ENCODE peak calls at places on chromosome 21, in five cellular contexts. One of them, this sample, is unnamed.

GRCh38 chr21:39159342-39160063 is 23.7 kb downstream of the PSMG1 start:
- DNase-seq in stimulated activated CD4-positive, alpha-beta T cell treated with anti-CD3 and anti-CD28 coated beads, Interleukin-12 subunit alpha, Interleukin-12 subunit beta, amount 100 ng/mL, for 4 hours: no peak
- DNase-seq in iPS-NIHi11: no peak
- DNase-seq in ecto neural progenitor cell: no peak
- DNase-seq in GM20000: no peak
- DNase-seq in this sample: no peak

GRCh38 chr21:44267655-44268142 is 6.0 kb upstream of the DNMT3L start:
- DNase-seq in GM20000: no peak
- DNase-seq in iPS-NIHi11: peak
- DNase-seq in ecto neural progenitor cell: no peak
- DNase-seq in stimulated activated CD4-positive, alpha-beta T cell treated with anti-CD3 and anti-CD28 coated beads, Interleukin-12 subunit alpha, Interleukin-12 subunit beta, amount 100 ng/mL, for 4 hours: no peak
- DNase-seq in this sample: no peak

GRCh38 chr21:46153259-46154154 is 1.9 kb downstream of the FTCD start:
- DNase-seq in ecto neural progenitor cell: peak
- DNase-seq in GM20000: peak
- DNase-seq in iPS-NIHi11: peak
- DNase-seq in stimulated activated CD4-positive, alpha-beta T cell treated with anti-CD3 and anti-CD28 coated beads, Interleukin-12 subunit alpha, Interleukin-12 subunit beta, amount 100 ng/mL, for 4 hours: peak
- DNase-seq in this sample: no peak

GRCh38 chr21:35390013-35390776 is 341.1 kb upstream of the RUNX1 start:
- DNase-seq in ecto neural progenitor cell: no peak
- DNase-seq in iPS-NIHi11: no peak
- DNase-seq in GM20000: no peak
- DNase-seq in stimulated activated CD4-positive, alpha-beta T cell treated with anti-CD3 and anti-CD28 coated beads, Interleukin-12 subunit alpha, Interleukin-12 subunit beta, amount 100 ng/mL, for 4 hours: no peak
- DNase-seq in this sample: no peak

GRCh38 chr21:42299324-42300044 is 15.7 kb downstream of the TFF3 start:
- DNase-seq in iPS-NIHi11: no peak
- DNase-seq in GM20000: no peak
- DNase-seq in ecto neural progenitor cell: no peak
- DNase-seq in stimulated activated CD4-positive, alpha-beta T cell treated with anti-CD3 and anti-CD28 coated beads, Interleukin-12 subunit alpha, Interleukin-12 subunit beta, amount 100 ng/mL, for 4 hours: no peak
- DNase-seq in this sample: no peak

GRCh38 chr21:16241021-16241420 is 511.2 kb downstream of the USP25 start:
- DNase-seq in stimulated activated CD4-positive, alpha-beta T cell treated with anti-CD3 and anti-CD28 coated beads, Interleukin-12 subunit alpha, Interleukin-12 subunit beta, amount 100 ng/mL, for 4 hours: no peak
- DNase-seq in GM20000: no peak
- DNase-seq in ecto neural progenitor cell: no peak
- DNase-seq in iPS-NIHi11: no peak
- DNase-seq in this sample: no peak

GRCh38 chr21:32411366-32412161 is 942 bp upstream of the EVA1C start:
- DNase-seq in iPS-NIHi11: peak
- DNase-seq in GM20000: no peak
- DNase-seq in ecto neural progenitor cell: no peak
- DNase-seq in stimulated activated CD4-positive, alpha-beta T cell treated with anti-CD3 and anti-CD28 coated beads, Interleukin-12 subunit alpha, Interleukin-12 subunit beta, amount 100 ng/mL, for 4 hours: peak
- DNase-seq in this sample: no peak

GRCh38 chr21:18249542-18250152 is 5.0 kb downstream of the CHODL start:
- DNase-seq in ecto neural progenitor cell: no peak
- DNase-seq in stimulated activated CD4-positive, alpha-beta T cell treated with anti-CD3 and anti-CD28 coated beads, Interleukin-12 subunit alpha, Interleukin-12 subunit beta, amount 100 ng/mL, for 4 hours: no peak
- DNase-seq in GM20000: no peak
- DNase-seq in iPS-NIHi11: peak
- DNase-seq in this sample: no peak

GRCh38 chr21:32499249-32500055 is 85.9 kb downstream of the TCP10L start:
- DNase-seq in GM20000: no peak
- DNase-seq in ecto neural progenitor cell: no peak
- DNase-seq in iPS-NIHi11: no peak
- DNase-seq in stimulated activated CD4-positive, alpha-beta T cell treated with anti-CD3 and anti-CD28 coated beads, Interleukin-12 subunit alpha, Interleukin-12 subunit beta, amount 100 ng/mL, for 4 hours: no peak
- DNase-seq in this sample: no peak

GRCh38 chr21:33266784-33267135 is 593 bp downstream of the IL10RB start:
- DNase-seq in stimulated activated CD4-positive, alpha-beta T cell treated with anti-CD3 and anti-CD28 coated beads, Interleukin-12 subunit alpha, Interleukin-12 subunit beta, amount 100 ng/mL, for 4 hours: peak
- DNase-seq in iPS-NIHi11: no peak
- DNase-seq in ecto neural progenitor cell: no peak
- DNase-seq in GM20000: peak
- DNase-seq in this sample: no peak

GRCh38 chr21:35002879-35003722 is 46.0 kb downstream of the RUNX1 start:
- DNase-seq in iPS-NIHi11: no peak
- DNase-seq in GM20000: no peak
- DNase-seq in ecto neural progenitor cell: no peak
- DNase-seq in stimulated activated CD4-positive, alpha-beta T cell treated with anti-CD3 and anti-CD28 coated beads, Interleukin-12 subunit alpha, Interleukin-12 subunit beta, amount 100 ng/mL, for 4 hours: no peak
- DNase-seq in this sample: no peak

GRCh38 chr21:32412162-32412997 is at the start of gene EVA1C:
- DNase-seq in ecto neural progenitor cell: peak
- DNase-seq in GM20000: no peak
- DNase-seq in iPS-NIHi11: peak
- DNase-seq in stimulated activated CD4-positive, alpha-beta T cell treated with anti-CD3 and anti-CD28 coated beads, Interleukin-12 subunit alpha, Interleukin-12 subunit beta, amount 100 ng/mL, for 4 hours: peak
- DNase-seq in this sample: no peak

GRCh38 chr21:34367320-34367935 is 3.6 kb downstream of the KCNE2 start:
- DNase-seq in GM20000: peak
- DNase-seq in stimulated activated CD4-positive, alpha-beta T cell treated with anti-CD3 and anti-CD28 coated beads, Interleukin-12 subunit alpha, Interleukin-12 subunit beta, amount 100 ng/mL, for 4 hours: peak
- DNase-seq in ecto neural progenitor cell: no peak
- DNase-seq in iPS-NIHi11: peak
- DNase-seq in this sample: peak

GRCh38 chr21:28908351-28908750 is 84.3 kb downstream of the LTN1 start:
- DNase-seq in stimulated activated CD4-positive, alpha-beta T cell treated with anti-CD3 and anti-CD28 coated beads, Interleukin-12 subunit alpha, Interleukin-12 subunit beta, amount 100 ng/mL, for 4 hours: no peak
- DNase-seq in iPS-NIHi11: peak
- DNase-seq in ecto neural progenitor cell: no peak
- DNase-seq in GM20000: no peak
- DNase-seq in this sample: no peak

GRCh38 chr21:10272216-10272615 is 249.2 kb upstream of the TPTE start:
- DNase-seq in ecto neural progenitor cell: no peak
- DNase-seq in GM20000: no peak
- DNase-seq in stimulated activated CD4-positive, alpha-beta T cell treated with anti-CD3 and anti-CD28 coated beads, Interleukin-12 subunit alpha, Interleukin-12 subunit beta, amount 100 ng/mL, for 4 hours: no peak
- DNase-seq in iPS-NIHi11: no peak
- DNase-seq in this sample: no peak

GRCh38 chr21:44757731-44758130 is 43.9 kb downstream of the UBE2G2 start:
- DNase-seq in ecto neural progenitor cell: no peak
- DNase-seq in iPS-NIHi11: no peak
- DNase-seq in GM20000: no peak
- DNase-seq in stimulated activated CD4-positive, alpha-beta T cell treated with anti-CD3 and anti-CD28 coated beads, Interleukin-12 subunit alpha, Interleukin-12 subunit beta, amount 100 ng/mL, for 4 hours: no peak
- DNase-seq in this sample: no peak

GRCh38 chr21:39220150-39220549 is 36.9 kb upstream of the PSMG1 start:
- DNase-seq in iPS-NIHi11: no peak
- DNase-seq in stimulated activated CD4-positive, alpha-beta T cell treated with anti-CD3 and anti-CD28 coated beads, Interleukin-12 subunit alpha, Interleukin-12 subunit beta, amount 100 ng/mL, for 4 hours: no peak
- DNase-seq in ecto neural progenitor cell: no peak
- DNase-seq in GM20000: no peak
- DNase-seq in this sample: no peak

GRCh38 chr21:38927776-38928175 is 122.0 kb downstream of the ETS2 start:
- DNase-seq in stimulated activated CD4-positive, alpha-beta T cell treated with anti-CD3 and anti-CD28 coated beads, Interleukin-12 subunit alpha, Interleukin-12 subunit beta, amount 100 ng/mL, for 4 hours: no peak
- DNase-seq in ecto neural progenitor cell: no peak
- DNase-seq in GM20000: no peak
- DNase-seq in iPS-NIHi11: no peak
- DNase-seq in this sample: no peak

GRCh38 chr21:32131960-32132359 is 146.9 kb downstream of the MIS18A start:
- DNase-seq in GM20000: no peak
- DNase-seq in ecto neural progenitor cell: no peak
- DNase-seq in stimulated activated CD4-positive, alpha-beta T cell treated with anti-CD3 and anti-CD28 coated beads, Interleukin-12 subunit alpha, Interleukin-12 subunit beta, amount 100 ng/mL, for 4 hours: no peak
- DNase-seq in iPS-NIHi11: no peak
- DNase-seq in this sample: no peak

GRCh38 chr21:25772680-25773079 is 37.9 kb downstream of the GABPA start:
- DNase-seq in stimulated activated CD4-positive, alpha-beta T cell treated with anti-CD3 and anti-CD28 coated beads, Interleukin-12 subunit alpha, Interleukin-12 subunit beta, amount 100 ng/mL, for 4 hours: no peak
- DNase-seq in GM20000: no peak
- DNase-seq in iPS-NIHi11: no peak
- DNase-seq in ecto neural progenitor cell: no peak
- DNase-seq in this sample: no peak

GRCh38 chr21:33362044-33362555 is 37.3 kb downstream of the IFNAR1 start:
- DNase-seq in GM20000: no peak
- DNase-seq in stimulated activated CD4-positive, alpha-beta T cell treated with anti-CD3 and anti-CD28 coated beads, Interleukin-12 subunit alpha, Interleukin-12 subunit beta, amount 100 ng/mL, for 4 hours: peak
- DNase-seq in iPS-NIHi11: peak
- DNase-seq in ecto neural progenitor cell: no peak
- DNase-seq in this sample: no peak

GRCh38 chr21:41328660-41329300 is 12.2 kb downstream of the FAM3B start:
- DNase-seq in stimulated activated CD4-positive, alpha-beta T cell treated with anti-CD3 and anti-CD28 coated beads, Interleukin-12 subunit alpha, Interleukin-12 subunit beta, amount 100 ng/mL, for 4 hours: no peak
- DNase-seq in GM20000: no peak
- DNase-seq in iPS-NIHi11: no peak
- DNase-seq in ecto neural progenitor cell: no peak
- DNase-seq in this sample: no peak

GRCh38 chr21:33124879-33125278 is 54.9 kb downstream of the OLIG1 start:
- DNase-seq in iPS-NIHi11: no peak
- DNase-seq in stimulated activated CD4-positive, alpha-beta T cell treated with anti-CD3 and anti-CD28 coated beads, Interleukin-12 subunit alpha, Interleukin-12 subunit beta, amount 100 ng/mL, for 4 hours: no peak
- DNase-seq in GM20000: no peak
- DNase-seq in ecto neural progenitor cell: no peak
- DNase-seq in this sample: no peak

GRCh38 chr21:45492765-45493164 is 49.5 kb downstream of the SLC19A1 start:
- DNase-seq in iPS-NIHi11: no peak
- DNase-seq in GM20000: no peak
- DNase-seq in ecto neural progenitor cell: no peak
- DNase-seq in stimulated activated CD4-positive, alpha-beta T cell treated with anti-CD3 and anti-CD28 coated beads, Interleukin-12 subunit alpha, Interleukin-12 subunit beta, amount 100 ng/mL, for 4 hours: no peak
- DNase-seq in this sample: no peak

GRCh38 chr21:28142692-28143091 is 850.0 kb downstream of the LTN1 start:
- DNase-seq in ecto neural progenitor cell: no peak
- DNase-seq in stimulated activated CD4-positive, alpha-beta T cell treated with anti-CD3 and anti-CD28 coated beads, Interleukin-12 subunit alpha, Interleukin-12 subunit beta, amount 100 ng/mL, for 4 hours: no peak
- DNase-seq in iPS-NIHi11: no peak
- DNase-seq in GM20000: no peak
- DNase-seq in this sample: peak

GRCh38 chr21:25501996-25502665 is 105.2 kb downstream of the MRPL39 start:
- DNase-seq in GM20000: no peak
- DNase-seq in iPS-NIHi11: no peak
- DNase-seq in ecto neural progenitor cell: no peak
- DNase-seq in stimulated activated CD4-positive, alpha-beta T cell treated with anti-CD3 and anti-CD28 coated beads, Interleukin-12 subunit alpha, Interleukin-12 subunit beta, amount 100 ng/mL, for 4 hours: peak
- DNase-seq in this sample: no peak

GRCh38 chr21:17688912-17689874 is 76.5 kb upstream of the BTG3 start:
- DNase-seq in GM20000: no peak
- DNase-seq in stimulated activated CD4-positive, alpha-beta T cell treated with anti-CD3 and anti-CD28 coated beads, Interleukin-12 subunit alpha, Interleukin-12 subunit beta, amount 100 ng/mL, for 4 hours: peak
- DNase-seq in iPS-NIHi11: no peak
- DNase-seq in ecto neural progenitor cell: peak
- DNase-seq in this sample: no peak

GRCh38 chr21:42542196-42542595 is 28.5 kb downstream of the SLC37A1 start:
- DNase-seq in ecto neural progenitor cell: no peak
- DNase-seq in stimulated activated CD4-positive, alpha-beta T cell treated with anti-CD3 and anti-CD28 coated beads, Interleukin-12 subunit alpha, Interleukin-12 subunit beta, amount 100 ng/mL, for 4 hours: no peak
- DNase-seq in GM20000: no peak
- DNase-seq in iPS-NIHi11: no peak
- DNase-seq in this sample: no peak

GRCh38 chr21:14943636-14944035 is 121.2 kb downstream of the NRIP1 start:
- DNase-seq in ecto neural progenitor cell: no peak
- DNase-seq in GM20000: no peak
- DNase-seq in stimulated activated CD4-positive, alpha-beta T cell treated with anti-CD3 and anti-CD28 coated beads, Interleukin-12 subunit alpha, Interleukin-12 subunit beta, amount 100 ng/mL, for 4 hours: no peak
- DNase-seq in iPS-NIHi11: no peak
- DNase-seq in this sample: no peak

GRCh38 chr21:37450385-37451044 is 83.9 kb downstream of the DYRK1A start:
- DNase-seq in stimulated activated CD4-positive, alpha-beta T cell treated with anti-CD3 and anti-CD28 coated beads, Interleukin-12 subunit alpha, Interleukin-12 subunit beta, amount 100 ng/mL, for 4 hours: no peak
- DNase-seq in iPS-NIHi11: no peak
- DNase-seq in ecto neural progenitor cell: no peak
- DNase-seq in GM20000: no peak
- DNase-seq in this sample: no peak

GRCh38 chr21:42107881-42108553 is 36.9 kb downstream of the UMODL1 start:
- DNase-seq in iPS-NIHi11: peak
- DNase-seq in ecto neural progenitor cell: peak
- DNase-seq in stimulated activated CD4-positive, alpha-beta T cell treated with anti-CD3 and anti-CD28 coated beads, Interleukin-12 subunit alpha, Interleukin-12 subunit beta, amount 100 ng/mL, for 4 hours: peak
- DNase-seq in GM20000: peak
- DNase-seq in this sample: no peak

GRCh38 chr21:44297525-44298290 is 2.1 kb upstream of the PFKL start:
- DNase-seq in GM20000: peak
- DNase-seq in ecto neural progenitor cell: peak
- DNase-seq in stimulated activated CD4-positive, alpha-beta T cell treated with anti-CD3 and anti-CD28 coated beads, Interleukin-12 subunit alpha, Interleukin-12 subunit beta, amount 100 ng/mL, for 4 hours: peak
- DNase-seq in iPS-NIHi11: peak
- DNase-seq in this sample: peak

GRCh38 chr21:42574234-42575027 is 60.8 kb downstream of the SLC37A1 start:
- DNase-seq in GM20000: no peak
- DNase-seq in iPS-NIHi11: no peak
- DNase-seq in ecto neural progenitor cell: no peak
- DNase-seq in stimulated activated CD4-positive, alpha-beta T cell treated with anti-CD3 and anti-CD28 coated beads, Interleukin-12 subunit alpha, Interleukin-12 subunit beta, amount 100 ng/mL, for 4 hours: no peak
- DNase-seq in this sample: no peak

GRCh38 chr21:45506836-45507522 is 35.3 kb downstream of the SLC19A1 start:
- DNase-seq in GM20000: no peak
- DNase-seq in iPS-NIHi11: no peak
- DNase-seq in ecto neural progenitor cell: no peak
- DNase-seq in stimulated activated CD4-positive, alpha-beta T cell treated with anti-CD3 and anti-CD28 coated beads, Interleukin-12 subunit alpha, Interleukin-12 subunit beta, amount 100 ng/mL, for 4 hours: no peak
- DNase-seq in this sample: no peak

GRCh38 chr21:46421191-46421750 is 37.4 kb upstream of the DIP2A start:
- DNase-seq in iPS-NIHi11: no peak
- DNase-seq in ecto neural progenitor cell: no peak
- DNase-seq in GM20000: no peak
- DNase-seq in stimulated activated CD4-positive, alpha-beta T cell treated with anti-CD3 and anti-CD28 coated beads, Interleukin-12 subunit alpha, Interleukin-12 subunit beta, amount 100 ng/mL, for 4 hours: no peak
- DNase-seq in this sample: no peak

GRCh38 chr21:29289317-29289716 is 9.4 kb upstream of the BACH1 start:
- DNase-seq in ecto neural progenitor cell: no peak
- DNase-seq in iPS-NIHi11: no peak
- DNase-seq in stimulated activated CD4-positive, alpha-beta T cell treated with anti-CD3 and anti-CD28 coated beads, Interleukin-12 subunit alpha, Interleukin-12 subunit beta, amount 100 ng/mL, for 4 hours: no peak
- DNase-seq in GM20000: no peak
- DNase-seq in this sample: no peak

GRCh38 chr21:32173106-32173755 is 105.6 kb downstream of the MIS18A start:
- DNase-seq in GM20000: no peak
- DNase-seq in stimulated activated CD4-positive, alpha-beta T cell treated with anti-CD3 and anti-CD28 coated beads, Interleukin-12 subunit alpha, Interleukin-12 subunit beta, amount 100 ng/mL, for 4 hours: no peak
- DNase-seq in ecto neural progenitor cell: no peak
- DNase-seq in iPS-NIHi11: no peak
- DNase-seq in this sample: no peak

This sample was measured in AG09319.